ENCODE peak calls at places on chromosomes 2 and 18, in five cellular contexts. D is GM13976, R is esophagus squamous epithelium, F is HCT116, H is heart right ventricle. C is an unnamed sample.

GRCh38 chr18:54880706-54881105 is 52.4 kb downstream of the RAB27B start:
- DNase-seq in D (no peak), R (no peak), F (no peak), H (no peak), C (no peak)

GRCh38 chr2:235594041-235594440 is 100.2 kb downstream of the AGAP1 start:
- DNase-seq in D (peak; percentile 69), R (no peak), F (peak; percentile 71), H (no peak), C (peak; percentile 52)

GRCh38 chr2:11663427-11663826 is 6.6 kb downstream of the NTSR2 start:
- DNase-seq in D (no peak), R (no peak), F (no peak), H (no peak), C (no peak)

GRCh38 chr18:13290856-13291271 is 72.3 kb downstream of the LDLRAD4 start:
- DNase-seq in D (no peak), R (no peak), F (no peak), H (no peak), C (no peak)

GRCh38 chr18:32072321-32072720 is 19.4 kb upstream of the RNF138 start:
- DNase-seq in D (peak; percentile 47), R (no peak), F (no peak), H (no peak), C (peak; percentile 31)

GRCh38 chr18:40676676-40677075 is 1278.4 kb upstream of the PIK3C3 start:
- DNase-seq in D (no peak), R (no peak), F (no peak), H (no peak), C (no peak)

GRCh38 chr2:161207941-161208340 is 47.7 kb downstream of the TANK start:
- DNase-seq in D (no peak), R (no peak), F (no peak), H (no peak), C (no peak)

GRCh38 chr2:241724975-241725870 is 9.2 kb upstream of the D2HGDH start:
- DNase-seq in D (no peak), R (no peak), F (no peak), H (no peak), C (no peak)

GRCh38 chr2:149049142-149049541 is 10.6 kb downstream of the LYPD6B start:
- DNase-seq in D (no peak), R (no peak), F (no peak), H (no peak), C (no peak)

GRCh38 chr2:194087089-194087488 is 1569.9 kb upstream of the SLC39A10 start:
- DNase-seq in D (no peak), R (no peak), F (no peak), H (no peak), C (no peak)

GRCh38 chr2:133411857-133412256 is 156.4 kb downstream of the NCKAP5 start:
- DNase-seq in D (no peak), R (no peak), F (no peak), H (no peak), C (no peak)

GRCh38 chr2:80102026-80102425 is 202.5 kb downstream of the LRRTM1 start:
- DNase-seq in D (no peak), R (no peak), F (no peak), H (no peak), C (no peak)

GRCh38 chr2:100606740-100607343 is 44.0 kb downstream of the PDCL3 start:
- DNase-seq in D (peak; percentile 72), R (no peak), F (peak; percentile 41), H (peak; percentile 26), C (peak; percentile 64)

GRCh38 chr2:225122582-225123486 is 80.6 kb upstream of the DOCK10 start:
- DNase-seq in D (peak; percentile 12), R (no peak), F (no peak), H (no peak), C (peak; percentile 15)

GRCh38 chr2:234694244-234695013 is 197.5 kb upstream of the ARL4C start:
- DNase-seq in D (no peak), R (no peak), F (peak; percentile 60), H (no peak), C (no peak)

GRCh38 chr2:71531522-71532047 is 78.2 kb downstream of the DYSF start:
- DNase-seq in D (no peak), R (no peak), F (peak; percentile 67), H (no peak), C (no peak)

GRCh38 chr2:41998789-41999470 is 48.9 kb upstream of the PKDCC start:
- DNase-seq in D (no peak), R (no peak), F (no peak), H (peak; percentile 22), C (no peak)

GRCh38 chr2:74735544-74735943 is 81.5 kb downstream of the SEMA4F start:
- DNase-seq in D (no peak), R (no peak), F (no peak), H (no peak), C (no peak)

GRCh38 chr2:200482194-200482593 is 27.7 kb downstream of the KCTD18 start:
- DNase-seq in D (peak; percentile 41), R (no peak), F (no peak), H (no peak), C (peak; percentile 34)

GRCh38 chr2:200484934-200485333 is 24.9 kb downstream of the KCTD18 start:
- DNase-seq in D (no peak), R (no peak), F (no peak), H (no peak), C (no peak)

GRCh38 chr2:200479617-200480292 is 30.1 kb downstream of the KCTD18 start:
- DNase-seq in D (no peak), R (no peak), F (no peak), H (no peak), C (no peak)

GRCh38 chr2:200486529-200486928 is 23.3 kb downstream of the KCTD18 start:
- DNase-seq in D (no peak), R (no peak), F (no peak), H (no peak), C (no peak)

DNA sequence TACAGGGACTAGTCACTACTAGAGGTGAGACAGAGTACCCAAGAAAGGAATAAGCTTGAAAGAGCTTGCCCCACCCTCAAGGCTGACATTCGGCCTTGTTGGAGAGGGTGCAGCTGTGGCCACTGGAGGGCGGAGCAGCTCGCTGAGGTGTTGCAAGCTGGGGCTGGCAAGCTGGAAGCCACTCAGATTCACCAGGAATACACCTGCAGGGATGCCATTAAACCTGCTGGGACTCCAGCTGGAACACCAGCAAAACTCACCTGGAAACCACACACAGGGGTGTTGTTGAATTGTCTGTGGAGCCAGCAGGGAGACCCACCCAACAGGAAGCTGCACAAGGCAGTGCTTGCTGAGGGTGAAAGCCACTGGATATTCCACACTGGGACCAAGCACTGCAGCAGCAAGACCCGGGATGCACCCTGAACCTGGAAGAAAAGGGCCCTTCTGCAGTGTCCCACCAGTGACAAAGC is 26.1 kb downstream of the KCTD18 start:
- DNase-seq in D (peak; percentile 57), R (no peak), F (peak; percentile 27), H (no peak), C (peak; percentile 60)
- TF ChIP-seq CTCF in D (peak; percentile 71), R (peak; percentile 66), F (peak; percentile 80), H (peak; percentile 33), C (peak; percentile 74)

DNA sequence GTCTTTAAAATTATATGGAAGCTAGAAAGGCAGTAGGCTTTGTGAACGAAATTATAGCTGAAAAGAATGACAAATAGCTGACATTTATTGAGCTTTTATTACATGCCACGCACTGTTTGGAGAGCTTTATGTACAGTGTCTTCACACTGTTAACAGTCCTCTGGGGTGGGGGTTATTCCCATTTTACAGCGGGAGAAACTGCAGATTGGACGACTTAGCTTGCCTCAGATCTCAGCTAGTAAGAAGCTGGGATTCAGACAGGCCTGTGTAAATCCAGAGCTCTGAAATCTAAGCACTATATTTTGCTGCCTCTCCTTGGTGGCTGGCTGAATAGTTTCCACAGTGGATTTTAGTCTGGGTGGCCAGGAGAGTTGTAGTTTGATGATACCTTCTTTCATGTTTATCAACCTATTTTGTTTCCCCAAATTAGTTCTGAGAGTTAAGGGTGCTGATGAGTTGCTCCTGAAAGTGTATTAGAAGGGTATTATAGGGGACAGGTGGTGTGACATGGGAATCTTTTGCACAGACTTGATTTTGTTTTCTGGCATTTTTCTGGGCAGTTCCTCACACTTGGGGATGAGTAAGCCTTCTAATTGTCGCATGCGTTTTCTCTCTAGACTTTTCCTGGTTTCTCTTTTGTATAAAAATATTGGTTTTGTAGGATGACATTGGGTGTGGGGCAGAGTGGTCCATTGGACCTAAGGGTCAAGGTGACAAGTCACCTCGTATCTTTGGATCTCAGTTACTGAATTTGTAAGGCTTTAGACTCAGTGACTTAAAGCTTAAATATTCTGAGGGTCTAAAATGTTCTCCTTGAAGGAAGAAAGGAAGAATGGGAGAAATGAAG is 1.5 kb downstream of the ACSL3 start:
- DNase-seq in D (no peak), R (no peak), F (no peak), H (peak; percentile 19), C (peak; percentile 25)
- TF ChIP-seq CTCF in D (no peak), R (no peak), F (no peak), H (peak; percentile 58), C (no peak)

DNA sequence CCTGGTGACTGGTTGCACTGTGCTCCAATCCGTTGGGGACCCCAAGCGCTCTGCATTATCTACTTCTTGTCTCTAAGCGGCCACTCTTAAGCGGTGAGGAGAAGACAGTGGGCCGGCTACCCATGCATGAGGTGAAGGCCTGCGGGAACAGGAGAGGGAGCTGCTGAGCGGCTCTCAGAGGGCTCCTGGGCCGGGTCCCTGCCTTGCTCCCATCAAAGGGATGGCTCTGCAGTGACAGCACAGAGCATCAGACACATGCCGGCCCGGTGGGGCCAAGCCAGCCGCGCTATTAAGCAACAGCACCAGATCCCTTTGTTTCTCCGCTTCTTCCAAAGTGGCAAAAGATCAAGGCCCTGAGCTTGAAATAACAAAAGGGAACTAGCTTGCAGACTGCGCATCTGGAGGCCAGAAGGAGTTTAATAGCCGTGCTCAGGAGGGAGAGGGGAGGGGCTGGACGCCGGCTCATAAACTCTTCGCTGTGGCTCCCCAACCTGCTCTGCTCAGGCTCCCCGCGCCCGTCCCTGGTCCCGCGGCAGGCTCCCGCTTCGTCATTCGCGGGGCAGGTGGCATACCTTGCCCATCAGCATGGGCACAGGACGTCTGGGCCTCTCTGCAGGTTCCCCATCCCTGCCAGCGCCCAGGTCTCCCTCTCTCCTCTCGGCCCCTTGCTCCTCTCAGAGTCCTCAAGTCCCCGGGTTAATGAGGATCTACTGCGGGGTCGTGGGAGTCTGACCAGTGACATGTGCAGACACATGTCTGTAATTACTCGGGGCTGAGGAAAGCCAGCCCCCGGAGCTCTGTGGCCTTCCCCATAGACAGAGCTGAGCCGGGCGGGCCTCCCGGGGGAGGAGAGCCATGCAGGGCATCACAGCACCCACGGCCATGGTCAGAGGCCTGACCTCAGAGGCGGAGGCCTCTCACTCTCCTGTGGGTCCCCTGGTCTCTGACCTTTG is 96.7 kb downstream of the ASB1 start:
- DNase-seq in D (no peak), R (no peak), F (no peak), H (no peak), C (no peak)
- TF ChIP-seq CTCF in D (no peak), R (peak; percentile 28), F (peak; percentile 12), H (peak; percentile 23), C (no peak)

GRCh38 chr2:215556979-215557378 is 121.1 kb upstream of the FN1 start:
- DNase-seq in D (no peak), R (no peak), F (no peak), H (no peak), C (no peak)

GRCh38 chr2:215554689-215555088 is 118.8 kb upstream of the FN1 start:
- DNase-seq in D (no peak), R (no peak), F (no peak), H (no peak), C (no peak)

GRCh38 chr2:215552144-215552580 is 116.3 kb upstream of the FN1 start:
- DNase-seq in D (no peak), R (no peak), F (no peak), H (no peak), C (no peak)

GRCh38 chr2:215550331-215550730 is 114.5 kb upstream of the FN1 start:
- DNase-seq in D (no peak), R (no peak), F (no peak), H (no peak), C (no peak)

GRCh38 chr2:215553946-215554345 is 118.1 kb upstream of the FN1 start:
- DNase-seq in D (no peak), R (no peak), F (peak; percentile 2), H (no peak), C (peak; percentile 10)
- TF ChIP-seq CTCF in D (peak; percentile 14), R (no peak), F (peak; percentile 37), H (no peak), C (peak; percentile 33)

GRCh38 chr18:58051765-58052460 is 7.9 kb downstream of the NEDD4L start:
- DNase-seq in D (peak; percentile 45), R (no peak), F (no peak), H (no peak), C (peak; percentile 49)
- TF ChIP-seq CTCF in D (peak; percentile 13), R (peak; percentile 33), F (peak; percentile 24), H (peak; percentile 34), C (peak; percentile 16)